ENCODE peak calls at places on chromosomes 6 and 20, in eight cellular contexts. Q is neural progenitor cell; D is mammary epithelial cell; T is CD4-positive, CD25-positive, alpha-beta regulatory T cell; P is heart right ventricle; I is mesendoderm; X is ovary; S is CD8-positive, alpha-beta T cell. L is an unnamed sample.

GRCh38 chr6:13406781-13407180 is 78.4 kb upstream of the TBC1D7 start:
- DNase-seq in Q (no peak), D (no peak), T (no peak), P (peak; percentile 63), I (peak; percentile 36), X (no peak), S (no peak), L (no peak)

GRCh38 chr20:53753880-53754459 is 160.3 kb upstream of the ZNF217 start:
- DNase-seq in Q (no peak), D (no peak), T (no peak), P (no peak), I (no peak), X (no peak), S (no peak), L (no peak)

GRCh38 chr6:150683320-150683719 is 83.6 kb downstream of the PLEKHG1 start:
- DNase-seq in Q (no peak), D (no peak), T (no peak), P (peak; percentile 79), I (no peak), X (no peak), S (no peak), L (peak; percentile 70)

GRCh38 chr6:9520417-9521151 is 894.3 kb downstream of the TFAP2A start:
- DNase-seq in Q (no peak), D (peak; percentile 79), T (no peak), P (no peak), I (no peak), X (no peak), S (no peak), L (no peak)

GRCh38 chr6:25418463-25419052 is 139.4 kb downstream of the CARMIL1 start:
- DNase-seq in Q (no peak), D (no peak), T (no peak), P (no peak), I (no peak), X (no peak), S (no peak), L (no peak)

GRCh38 chr6:140541288-140541687 is 1166.8 kb upstream of the CITED2 start:
- DNase-seq in Q (no peak), D (no peak), T (no peak), P (no peak), I (no peak), X (no peak), S (no peak), L (no peak)

GRCh38 chr6:81228912-81229540 is 523.5 kb downstream of the TENT5A start:
- DNase-seq in Q (no peak), D (no peak), T (no peak), P (no peak), I (no peak), X (no peak), S (no peak), L (no peak)

GRCh38 chr6:47303383-47303782 is 6.3 kb downstream of the TNFRSF21 start:
- DNase-seq in Q (no peak), D (no peak), T (no peak), P (no peak), I (no peak), X (no peak), S (no peak), L (no peak)

GRCh38 chr6:88502391-88502790 is 336.2 kb upstream of the CNR1 start:
- DNase-seq in Q (no peak), D (no peak), T (no peak), P (no peak), I (no peak), X (no peak), S (no peak), L (no peak)

GRCh38 chr6:144993870-144994269 is 708.7 kb downstream of the UTRN start:
- DNase-seq in Q (no peak), D (no peak), T (no peak), P (no peak), I (no peak), X (no peak), S (no peak), L (no peak)

DNA sequence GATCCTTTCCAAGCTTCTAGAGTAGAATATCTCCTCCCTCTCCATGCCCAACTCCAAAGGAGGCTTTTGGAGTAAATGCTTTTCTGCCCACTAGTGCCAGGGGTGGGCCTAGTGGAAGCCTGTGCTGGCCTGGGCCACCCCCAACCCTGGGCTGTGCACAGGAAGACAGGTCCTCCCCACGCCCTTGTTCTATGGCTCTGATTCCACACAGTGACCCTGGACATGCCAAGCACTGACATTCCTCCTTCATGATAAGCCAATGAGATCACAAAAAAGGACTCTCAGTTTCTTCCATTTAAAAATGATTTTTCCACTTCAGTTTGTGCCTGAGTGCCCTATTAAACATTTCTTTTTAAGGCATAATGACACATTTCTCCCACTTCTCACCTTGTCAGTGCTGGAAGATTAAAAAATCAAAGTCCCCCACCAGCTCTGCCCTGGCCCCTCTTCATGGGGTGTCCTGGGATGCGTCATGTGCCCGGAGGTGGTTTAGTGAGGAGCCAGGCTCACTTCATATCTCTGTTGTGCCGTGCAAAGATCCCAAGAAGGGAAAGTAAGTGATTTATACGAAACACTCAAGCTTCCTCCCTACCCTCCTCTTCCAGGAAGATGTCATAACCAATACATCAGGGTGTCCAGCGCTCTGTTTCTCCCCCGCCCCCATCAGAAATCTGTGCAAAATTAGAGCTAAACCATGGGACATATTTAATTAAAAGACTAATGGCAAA is 255.0 kb downstream of the NRN1 start:
- DNase-seq in Q (no peak), D (no peak), T (no peak), P (no peak), I (peak; percentile 32), X (no peak), S (no peak), L (no peak)
- H3K27ac ChIP-seq in Q (no peak overlapping the region), D (no peak overlapping the region), T (no peak overlapping the region), P (peak overlapping the region; percentile 10), I (no peak overlapping the region), X (no peak overlapping the region), S (no peak overlapping the region), L (peak overlapping the region; percentile 89)

DNA sequence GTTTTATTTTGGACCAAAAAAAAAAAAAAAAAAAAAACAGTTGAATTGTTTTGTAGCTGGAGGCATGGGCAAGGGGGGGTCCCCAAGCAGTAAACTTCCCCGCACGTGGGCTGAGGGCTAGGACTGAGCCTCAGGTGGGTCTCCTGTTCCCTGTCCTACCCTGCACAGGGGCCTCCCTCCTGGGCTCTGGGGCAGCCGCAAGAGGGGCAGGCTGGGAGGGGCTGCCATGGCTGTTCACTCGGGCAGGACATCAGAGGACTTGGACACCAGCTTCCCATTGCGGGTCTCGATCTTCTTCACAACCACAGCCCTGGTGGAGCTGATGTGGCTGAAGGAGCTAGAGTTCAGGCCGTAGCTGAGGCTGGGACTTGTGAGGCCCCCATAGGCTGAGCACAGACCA is 21.1 kb downstream of the SGK1 start:
- DNase-seq in Q (no peak), D (no peak), T (no peak), P (no peak), I (no peak), X (peak; percentile 42), S (no peak), L (no peak)
- H3K27ac ChIP-seq in Q (no peak overlapping the region), D (no peak overlapping the region), T (no peak overlapping the region), P (peak overlapping the region; percentile 73), I (no peak overlapping the region), X (peak overlapping the region; percentile 84), S (no peak overlapping the region), L (no peak overlapping the region)

GRCh38 chr6:32972353-32973143 is 4.2 kb downstream of the BRD2 start:
- DNase-seq in Q (peak; percentile 70), D (no peak), T (peak; percentile 64), P (no peak), I (no peak), X (no peak), S (peak; percentile 51), L (peak; percentile 46)

GRCh38 chr6:32975886-32976285 is 7.5 kb downstream of the BRD2 start:
- DNase-seq in Q (no peak), D (no peak), T (no peak), P (no peak), I (no peak), X (no peak), S (no peak), L (no peak)

GRCh38 chr6:32973144-32973854 is 4.9 kb downstream of the BRD2 start:
- DNase-seq in Q (peak; percentile 90), D (peak; percentile 51), T (peak; percentile 38), P (peak; percentile 47), I (peak; percentile 57), X (peak; percentile 52), S (peak; percentile 43), L (peak; percentile 31)

GRCh38 chr6:32974541-32975308 is 6.3 kb downstream of the BRD2 start:
- DNase-seq in Q (no peak), D (no peak), T (no peak), P (no peak), I (no peak), X (no peak), S (no peak), L (no peak)

GRCh38 chr6:32973934-32974333 is 5.5 kb downstream of the BRD2 start:
- DNase-seq in Q (peak; percentile 60), D (peak; percentile 37), T (peak; percentile 77), P (no peak), I (no peak), X (no peak), S (no peak), L (no peak)
- H3K27ac ChIP-seq in Q (no peak overlapping the region), D (peak overlapping the region; percentile 79), T (peak overlapping the region; percentile 98), P (peak overlapping the region; percentile 100), I (no peak overlapping the region), X (no peak overlapping the region), S (peak overlapping the region; percentile 69), L (no peak overlapping the region)

GRCh38 chr20:40452758-40453157 is 236.3 kb downstream of the MAFB start:
- DNase-seq in Q (no peak), D (no peak), T (no peak), P (no peak), I (no peak), X (no peak), S (no peak), L (no peak)
- H3K27ac ChIP-seq in Q (no peak overlapping the region), D (no peak overlapping the region), T (no peak overlapping the region), P (no peak overlapping the region), I (no peak overlapping the region), X (no peak overlapping the region), S (no peak overlapping the region), L (no peak overlapping the region)

DNA sequence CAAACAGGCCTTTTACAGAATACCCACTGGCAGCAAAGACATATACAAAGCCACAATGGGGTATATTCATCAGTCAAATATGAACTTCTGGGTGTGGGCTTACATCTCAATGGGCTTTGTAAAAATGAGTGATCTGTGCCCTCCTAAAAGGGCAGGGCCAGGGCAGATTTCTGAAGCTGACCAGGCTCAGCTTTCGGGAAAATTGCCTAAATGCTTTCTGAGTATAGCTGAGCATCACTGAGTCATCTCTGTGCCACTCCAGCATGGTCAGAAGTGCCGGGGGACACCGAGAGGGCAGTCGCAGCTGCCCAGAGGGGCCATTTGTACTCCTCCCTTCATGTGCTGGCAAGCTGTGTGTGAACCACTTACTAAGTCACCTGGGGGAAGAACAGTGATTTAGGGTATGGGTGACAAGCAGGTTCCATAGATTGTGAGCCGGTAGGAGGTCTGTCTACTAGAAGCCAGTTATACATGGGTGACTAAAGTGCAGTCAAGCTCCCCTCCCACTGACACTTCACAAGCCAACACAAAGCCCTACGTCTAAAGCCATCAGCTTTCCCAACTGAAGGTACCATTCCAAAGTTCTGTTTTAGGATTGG is 147.7 kb upstream of the TAB2 start:
- DNase-seq in Q (no peak), D (no peak), T (no peak), P (no peak), I (no peak), X (no peak), S (no peak), L (no peak)
- H3K27ac ChIP-seq in Q (no peak overlapping the region), D (no peak overlapping the region), T (no peak overlapping the region), P (no peak overlapping the region), I (no peak overlapping the region), X (no peak overlapping the region), S (no peak overlapping the region), L (no peak overlapping the region)